ENCODE peak calls at places on chromosomes 7 and 10, in six cellular contexts. Y, Z, A, Q, W and O are unnamed samples.

GRCh38 chr7:95004618-95005282 is 97.4 kb downstream of the PPP1R9A start:
- DNase-seq in Z (no peak), Q (peak), W (no peak), Y (no peak), A (no peak), O (no peak)

GRCh38 chr10:48239618-48240017 is 34.9 kb downstream of the FRMPD2 start:
- DNase-seq in Q (no peak), Y (no peak), W (no peak), A (peak), Z (no peak), O (no peak)

GRCh38 chr7:135811513-135811912 is 62.9 kb upstream of the FAM180A start:
- DNase-seq in A (no peak), Z (no peak), W (no peak), Y (no peak), Q (peak), O (peak)

GRCh38 chr10:98971464-98971863 is 264.2 kb downstream of the HPSE2 start:
- DNase-seq in W (no peak), Q (peak), A (no peak), Y (no peak), Z (no peak), O (peak)

GRCh38 chr10:122703483-122704448 is 4.1 kb upstream of the C10orf120 start:
- DNase-seq in Q (peak), Y (peak), A (peak), Z (peak), W (peak), O (peak)

GRCh38 chr7:101823086-101823485 is 5.7 kb downstream of the CUX1 start:
- DNase-seq in W (no peak), Y (no peak), Z (no peak), Q (no peak), A (no peak), O (no peak)

GRCh38 chr7:149880871-149881301 is 7.1 kb downstream of the ATP6V0E2 start:
- DNase-seq in Z (no peak), A (peak), Y (no peak), Q (no peak), W (no peak), O (no peak)

GRCh38 chr10:22615819-22616499 is 98.4 kb downstream of the PIP4K2A start:
- DNase-seq in Q (peak), W (peak), Z (no peak), Y (no peak), A (no peak), O (no peak)

GRCh38 chr7:16891338-16891737 is 9.6 kb upstream of the AGR3 start:
- DNase-seq in Q (peak), Z (no peak), A (peak), W (peak), Y (no peak), O (peak)

GRCh38 chr10:60353519-60354258 is 36.0 kb downstream of the ANK3 start:
- DNase-seq in W (no peak), A (no peak), Q (peak), Y (no peak), Z (no peak), O (peak)

GRCh38 chr10:131727612-131728011 is 173.2 kb upstream of the PPP2R2D start:
- DNase-seq in Y (no peak), W (no peak), Q (no peak), Z (no peak), A (peak), O (no peak)

GRCh38 chr7:43914795-43915194 is 8.4 kb upstream of the URGCP start:
- DNase-seq in Y (no peak), W (no peak), Q (peak), Z (no peak), A (peak), O (no peak)

GRCh38 chr10:132845780-132846595 is 60.0 kb upstream of the NKX6-2 start:
- DNase-seq in Q (no peak), A (peak), Y (no peak), W (no peak), Z (no peak), O (no peak)

GRCh38 chr10:71604324-71605018 is 115.1 kb downstream of the C10orf105 start:
- DNase-seq in A (no peak), Y (no peak), Z (no peak), W (peak), Q (no peak), O (no peak)

GRCh38 chr7:129362528-129362927 is 71.7 kb upstream of the STRIP2 start:
- DNase-seq in W (no peak), Y (no peak), Z (no peak), A (no peak), Q (no peak), O (no peak)

GRCh38 chr7:100430450-100431285 is 1.0 kb downstream of the MEPCE start:
- DNase-seq in A (no peak), W (no peak), Z (no peak), Y (no peak), Q (no peak), O (peak)

GRCh38 chr7:128163473-128163872 is 77.6 kb upstream of the LEP start:
- DNase-seq in W (no peak), Y (no peak), A (peak), Q (no peak), Z (no peak), O (no peak)

DNA sequence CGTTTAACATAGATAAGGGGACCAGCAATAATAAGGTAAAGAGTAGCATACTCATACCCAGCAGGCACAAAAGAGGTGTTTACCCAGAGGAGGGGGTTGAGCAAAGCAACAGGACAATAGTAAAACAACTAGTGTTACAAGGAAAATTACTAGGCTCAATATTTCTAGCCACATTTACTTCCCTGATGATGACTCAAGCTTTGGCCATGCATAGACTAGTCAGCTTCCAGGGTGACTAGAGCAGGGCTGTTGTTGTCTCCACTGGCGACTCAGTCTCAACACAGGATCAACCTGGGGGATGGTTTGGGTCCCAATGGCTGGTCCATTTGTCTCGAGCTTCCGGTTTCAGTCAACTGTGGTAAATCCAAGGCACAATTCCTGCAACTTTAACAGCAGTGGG is 217.7 kb upstream of the KCND2 start:
- DNase-seq in A (no peak), W (peak), Q (peak), Z (no peak), Y (no peak), O (peak)
- H3K14ac ChIP-seq in A (no peak), W (peak), Q (no peak), Z (no peak), Y (no peak), O (peak)

GRCh38 chr10:114176511-114176910 is 2.5 kb upstream of the CCDC186 start:
- DNase-seq in Y (no peak), W (no peak), Z (no peak), Q (no peak), A (no peak), O (no peak)
- H3K14ac ChIP-seq in Y (no peak), W (no peak), Z (no peak), Q (no peak), A (no peak), O (no peak)

DNA sequence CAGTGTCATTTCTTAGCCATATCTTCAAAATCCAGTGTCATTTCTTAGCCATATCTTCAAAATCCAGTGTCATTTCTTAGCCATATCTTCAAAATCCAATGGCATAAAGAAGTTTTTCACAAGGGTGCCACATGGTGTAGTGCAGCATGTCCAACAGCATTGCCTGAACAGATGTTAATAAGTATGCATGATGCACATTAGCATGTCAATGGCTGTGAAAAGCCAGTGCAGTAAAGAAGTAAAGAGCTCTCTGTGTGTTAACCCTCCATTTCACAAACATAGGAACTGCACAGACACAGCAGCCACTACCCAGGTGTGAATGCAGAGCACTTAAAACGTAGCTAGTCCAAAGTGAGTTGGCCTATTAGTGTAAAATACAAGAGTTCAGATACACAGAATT is 89.8 kb downstream of the GNAI1 start:
- DNase-seq in Y (no peak), W (no peak), Q (no peak), Z (no peak), A (no peak), O (no peak)
- H3K14ac ChIP-seq in Y (no peak), W (no peak), Q (no peak), Z (no peak), A (no peak), O (no peak)

GRCh38 chr10:6643962-6644361 is 63.9 kb upstream of the PRKCQ start:
- DNase-seq in Q (no peak), Y (no peak), W (no peak), A (no peak), Z (no peak), O (no peak)

GRCh38 chr10:6650580-6650979 is 70.5 kb upstream of the PRKCQ start:
- DNase-seq in W (no peak), A (no peak), Z (no peak), Q (no peak), Y (no peak), O (no peak)

GRCh38 chr10:6647811-6648526 is 67.9 kb upstream of the PRKCQ start:
- DNase-seq in Z (peak), Y (peak), A (peak), Q (peak), W (peak), O (no peak)

GRCh38 chr10:6649903-6650302 is 69.8 kb upstream of the PRKCQ start:
- DNase-seq in Q (no peak), A (no peak), Z (no peak), W (no peak), Y (no peak), O (no peak)

GRCh38 chr10:6649107-6649720 is 69.1 kb upstream of the PRKCQ start:
- DNase-seq in Y (no peak), A (no peak), W (no peak), Q (no peak), Z (no peak), O (no peak)
- H3K14ac ChIP-seq in Y (no peak), A (no peak), W (no peak), Q (no peak), Z (no peak), O (no peak)

GRCh38 chr10:66394287-66395063 is 531.4 kb upstream of the LRRTM3 start:
- DNase-seq in A (no peak), Y (no peak), Q (no peak), W (no peak), Z (no peak), O (no peak)

DNA sequence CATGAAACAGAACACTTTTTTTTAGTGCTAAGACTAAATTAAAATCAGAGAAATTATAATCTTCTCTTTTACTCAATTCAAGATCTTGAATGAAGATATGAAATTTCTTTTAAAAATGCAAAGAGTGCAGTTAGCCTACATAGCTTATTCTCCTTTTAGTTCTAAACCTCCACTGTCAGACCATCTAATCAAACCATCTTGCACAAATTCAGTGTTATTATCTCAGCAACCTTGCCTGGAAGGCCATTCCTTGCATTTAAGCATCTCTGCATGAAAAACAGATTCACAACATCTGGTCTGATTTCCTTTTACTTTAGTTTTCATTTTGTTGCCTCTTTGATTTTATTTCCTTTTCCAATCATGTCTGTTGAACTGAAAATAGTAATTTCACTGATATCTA is 527.2 kb upstream of the LRRTM3 start:
- DNase-seq in A (no peak), Q (no peak), W (no peak), Z (no peak), Y (no peak), O (no peak)
- H3K14ac ChIP-seq in A (no peak), Q (no peak), W (no peak), Z (no peak), Y (no peak), O (no peak)